ENCODE peak calls at places on chromosome 3, in seven cellular contexts. One of them, this sample, is unnamed.
A peak's percentile ranks its signal among the peaks of the same experiment; 100 is the strongest.

GRCh38 chr3:156264771-156265170 is 144.4 kb downstream of the KCNAB1 start:
- DNase-seq in esophagus squamous epithelium: no peak
- DNase-seq in tibial artery: no peak
- DNase-seq in mammary epithelial cell: no peak
- DNase-seq in SJSA1: no peak
- DNase-seq in trophoblast cell: no peak
- DNase-seq in right cardiac atrium: no peak
- DNase-seq in this sample: no peak

GRCh38 chr3:82157952-82158351 is 396.5 kb upstream of the GBE1 start:
- DNase-seq in esophagus squamous epithelium: no peak
- DNase-seq in trophoblast cell: no peak
- DNase-seq in tibial artery: no peak
- DNase-seq in mammary epithelial cell: peak; percentile 67
- DNase-seq in right cardiac atrium: no peak
- DNase-seq in SJSA1: no peak
- DNase-seq in this sample: no peak

GRCh38 chr3:114584734-114585371 is 291.0 kb downstream of the TIGIT start:
- DNase-seq in trophoblast cell: no peak
- DNase-seq in SJSA1: no peak
- DNase-seq in right cardiac atrium: no peak
- DNase-seq in esophagus squamous epithelium: no peak
- DNase-seq in tibial artery: no peak
- DNase-seq in mammary epithelial cell: peak; percentile 28
- DNase-seq in this sample: no peak

GRCh38 chr3:63921741-63922482 is 9.7 kb upstream of the SCAANT1 start:
- DNase-seq in tibial artery: no peak
- DNase-seq in SJSA1: no peak
- DNase-seq in right cardiac atrium: no peak
- DNase-seq in esophagus squamous epithelium: no peak
- DNase-seq in mammary epithelial cell: no peak
- DNase-seq in trophoblast cell: no peak
- DNase-seq in this sample: no peak

GRCh38 chr3:188435266-188435665 is 281.3 kb downstream of the LPP start:
- DNase-seq in SJSA1: no peak
- DNase-seq in tibial artery: no peak
- DNase-seq in mammary epithelial cell: no peak
- DNase-seq in right cardiac atrium: no peak
- DNase-seq in trophoblast cell: no peak
- DNase-seq in esophagus squamous epithelium: no peak
- DNase-seq in this sample: no peak

GRCh38 chr3:10669490-10670048 is 146.5 kb upstream of the SLC6A11 start:
- DNase-seq in SJSA1: no peak
- DNase-seq in tibial artery: no peak
- DNase-seq in mammary epithelial cell: no peak
- DNase-seq in right cardiac atrium: no peak
- DNase-seq in trophoblast cell: no peak
- DNase-seq in esophagus squamous epithelium: no peak
- DNase-seq in this sample: no peak

GRCh38 chr3:110576962-110577361 is 494.7 kb upstream of the NECTIN3 start:
- DNase-seq in trophoblast cell: no peak
- DNase-seq in SJSA1: peak; percentile 92
- DNase-seq in mammary epithelial cell: peak; percentile 77
- DNase-seq in tibial artery: no peak
- DNase-seq in right cardiac atrium: no peak
- DNase-seq in esophagus squamous epithelium: no peak
- DNase-seq in this sample: peak; percentile 63

GRCh38 chr3:16600771-16601538 is 4.3 kb downstream of the DAZL start:
- DNase-seq in esophagus squamous epithelium: no peak
- DNase-seq in right cardiac atrium: peak; percentile 86
- DNase-seq in trophoblast cell: peak; percentile 74
- DNase-seq in tibial artery: peak; percentile 83
- DNase-seq in mammary epithelial cell: peak; percentile 37
- DNase-seq in SJSA1: peak; percentile 68
- DNase-seq in this sample: peak; percentile 60

GRCh38 chr3:61381745-61382392 is 130.6 kb upstream of the FHIT start:
- DNase-seq in right cardiac atrium: no peak
- DNase-seq in tibial artery: no peak
- DNase-seq in mammary epithelial cell: peak; percentile 27
- DNase-seq in SJSA1: no peak
- DNase-seq in trophoblast cell: no peak
- DNase-seq in esophagus squamous epithelium: no peak
- DNase-seq in this sample: peak; percentile 39

GRCh38 chr3:172840913-172841312 is 90.4 kb downstream of the ECT2 start:
- DNase-seq in trophoblast cell: no peak
- DNase-seq in mammary epithelial cell: no peak
- DNase-seq in tibial artery: no peak
- DNase-seq in esophagus squamous epithelium: no peak
- DNase-seq in right cardiac atrium: no peak
- DNase-seq in SJSA1: no peak
- DNase-seq in this sample: no peak

GRCh38 chr3:66390013-66390412 is 110.8 kb downstream of the LRIG1 start:
- DNase-seq in esophagus squamous epithelium: no peak
- DNase-seq in trophoblast cell: no peak
- DNase-seq in SJSA1: no peak
- DNase-seq in right cardiac atrium: no peak
- DNase-seq in tibial artery: no peak
- DNase-seq in mammary epithelial cell: no peak
- DNase-seq in this sample: no peak

GRCh38 chr3:160400048-160400630 is 689 bp downstream of the SMC4 start:
- DNase-seq in right cardiac atrium: peak; percentile 76
- DNase-seq in esophagus squamous epithelium: no peak
- DNase-seq in trophoblast cell: peak; percentile 49
- DNase-seq in SJSA1: peak; percentile 50
- DNase-seq in tibial artery: peak; percentile 73
- DNase-seq in mammary epithelial cell: peak; percentile 36
- DNase-seq in this sample: peak; percentile 44

GRCh38 chr3:11288021-11288491 is 15.9 kb downstream of the ATG7 start:
- DNase-seq in trophoblast cell: no peak
- DNase-seq in tibial artery: no peak
- DNase-seq in right cardiac atrium: no peak
- DNase-seq in SJSA1: no peak
- DNase-seq in esophagus squamous epithelium: no peak
- DNase-seq in mammary epithelial cell: peak; percentile 22
- DNase-seq in this sample: peak; percentile 66

GRCh38 chr3:6526321-6526720 is 334.6 kb upstream of the GRM7 start:
- DNase-seq in tibial artery: no peak
- DNase-seq in trophoblast cell: peak; percentile 8
- DNase-seq in mammary epithelial cell: no peak
- DNase-seq in SJSA1: no peak
- DNase-seq in esophagus squamous epithelium: no peak
- DNase-seq in right cardiac atrium: no peak
- DNase-seq in this sample: peak; percentile 43

GRCh38 chr3:64691051-64691450 is 3.3 kb upstream of the ADAMTS9 start:
- DNase-seq in SJSA1: no peak
- DNase-seq in trophoblast cell: peak; percentile 27
- DNase-seq in tibial artery: no peak
- DNase-seq in esophagus squamous epithelium: no peak
- DNase-seq in mammary epithelial cell: peak; percentile 22
- DNase-seq in right cardiac atrium: no peak
- DNase-seq in this sample: peak; percentile 60

GRCh38 chr3:184456476-184456875 is 76.6 kb downstream of the CHRD start:
- DNase-seq in tibial artery: peak; percentile 29
- DNase-seq in SJSA1: no peak
- DNase-seq in right cardiac atrium: no peak
- DNase-seq in esophagus squamous epithelium: no peak
- DNase-seq in mammary epithelial cell: no peak
- DNase-seq in trophoblast cell: no peak
- DNase-seq in this sample: no peak

GRCh38 chr3:87228316-87228715 is 1.2 kb downstream of the CHMP2B start:
- DNase-seq in trophoblast cell: no peak
- DNase-seq in esophagus squamous epithelium: no peak
- DNase-seq in right cardiac atrium: no peak
- DNase-seq in tibial artery: no peak
- DNase-seq in mammary epithelial cell: peak; percentile 40
- DNase-seq in SJSA1: no peak
- DNase-seq in this sample: no peak

GRCh38 chr3:46239952-46240351 is 2.3 kb upstream of the CCR3 start:
- DNase-seq in trophoblast cell: no peak
- DNase-seq in SJSA1: no peak
- DNase-seq in tibial artery: no peak
- DNase-seq in right cardiac atrium: no peak
- DNase-seq in mammary epithelial cell: no peak
- DNase-seq in esophagus squamous epithelium: no peak
- DNase-seq in this sample: no peak

GRCh38 chr3:134922866-134923265 is 127.8 kb downstream of the EPHB1 start:
- DNase-seq in tibial artery: no peak
- DNase-seq in mammary epithelial cell: no peak
- DNase-seq in SJSA1: no peak
- DNase-seq in right cardiac atrium: no peak
- DNase-seq in esophagus squamous epithelium: no peak
- DNase-seq in trophoblast cell: no peak
- DNase-seq in this sample: no peak

GRCh38 chr3:22685598-22685997 is 517.5 kb upstream of the UBE2E2 start:
- DNase-seq in SJSA1: no peak
- DNase-seq in tibial artery: no peak
- DNase-seq in trophoblast cell: no peak
- DNase-seq in mammary epithelial cell: peak; percentile 34
- DNase-seq in right cardiac atrium: no peak
- DNase-seq in esophagus squamous epithelium: no peak
- DNase-seq in this sample: no peak

GRCh38 chr3:184343200-184343876 is 5.9 kb downstream of the FAM131A start:
- DNase-seq in right cardiac atrium: peak; percentile 45
- DNase-seq in mammary epithelial cell: no peak
- DNase-seq in esophagus squamous epithelium: no peak
- DNase-seq in SJSA1: no peak
- DNase-seq in tibial artery: no peak
- DNase-seq in trophoblast cell: no peak
- DNase-seq in this sample: no peak

GRCh38 chr3:9062570-9062969 is 99.3 kb upstream of the RAD18 start:
- DNase-seq in right cardiac atrium: no peak
- DNase-seq in tibial artery: no peak
- DNase-seq in trophoblast cell: no peak
- DNase-seq in SJSA1: no peak
- DNase-seq in mammary epithelial cell: no peak
- DNase-seq in esophagus squamous epithelium: no peak
- DNase-seq in this sample: no peak

GRCh38 chr3:125440559-125440955 is 65.4 kb upstream of the ZNF148 start:
- DNase-seq in right cardiac atrium: no peak
- DNase-seq in esophagus squamous epithelium: no peak
- DNase-seq in tibial artery: no peak
- DNase-seq in mammary epithelial cell: peak; percentile 24
- DNase-seq in SJSA1: no peak
- DNase-seq in trophoblast cell: no peak
- DNase-seq in this sample: peak; percentile 23

GRCh38 chr3:151460774-151461450 is at the start of gene IGSF10:
- DNase-seq in trophoblast cell: no peak
- DNase-seq in tibial artery: peak; percentile 67
- DNase-seq in SJSA1: no peak
- DNase-seq in right cardiac atrium: peak; percentile 81
- DNase-seq in esophagus squamous epithelium: no peak
- DNase-seq in mammary epithelial cell: no peak
- DNase-seq in this sample: no peak

GRCh38 chr3:194333212-194333980 is 17.7 kb downstream of the CPN2 start:
- DNase-seq in SJSA1: peak; percentile 81
- DNase-seq in tibial artery: peak; percentile 89
- DNase-seq in esophagus squamous epithelium: no peak
- DNase-seq in right cardiac atrium: peak; percentile 95
- DNase-seq in mammary epithelial cell: peak; percentile 76
- DNase-seq in trophoblast cell: peak; percentile 95
- DNase-seq in this sample: peak; percentile 78

GRCh38 chr3:119731545-119732343 is 28.9 kb downstream of the CFAP91 start:
- DNase-seq in tibial artery: no peak
- DNase-seq in SJSA1: peak; percentile 52
- DNase-seq in mammary epithelial cell: peak; percentile 25
- DNase-seq in trophoblast cell: no peak
- DNase-seq in esophagus squamous epithelium: no peak
- DNase-seq in right cardiac atrium: no peak
- DNase-seq in this sample: no peak

GRCh38 chr3:177960014-177960413 is 576.2 kb upstream of the KCNMB2 start:
- DNase-seq in tibial artery: no peak
- DNase-seq in right cardiac atrium: no peak
- DNase-seq in esophagus squamous epithelium: no peak
- DNase-seq in trophoblast cell: no peak
- DNase-seq in mammary epithelial cell: no peak
- DNase-seq in SJSA1: no peak
- DNase-seq in this sample: no peak

GRCh38 chr3:170128259-170128976 is 53.1 kb downstream of the PHC3 start:
- DNase-seq in mammary epithelial cell: no peak
- DNase-seq in SJSA1: no peak
- DNase-seq in tibial artery: no peak
- DNase-seq in right cardiac atrium: no peak
- DNase-seq in esophagus squamous epithelium: no peak
- DNase-seq in trophoblast cell: no peak
- DNase-seq in this sample: no peak
- H3K4me1 ChIP-seq in mammary epithelial cell: no peaks in the 10 kb centered on the region
- H3K4me1 ChIP-seq in SJSA1: no peaks in the 10 kb centered on the region
- H3K4me1 ChIP-seq in tibial artery: peaks cover 3% of the 10 kb centered on the region
- H3K4me1 ChIP-seq in right cardiac atrium: peaks cover 1% of the 10 kb centered on the region
- H3K4me1 ChIP-seq in esophagus squamous epithelium: no peaks in the 10 kb centered on the region
- H3K4me1 ChIP-seq in trophoblast cell: no peaks in the 10 kb centered on the region
- H3K4me1 ChIP-seq in this sample: no peaks in the 10 kb centered on the region

GRCh38 chr3:179452872-179453271 is 1.6 kb upstream of the GNB4 start:
- DNase-seq in SJSA1: no peak
- DNase-seq in trophoblast cell: no peak
- DNase-seq in tibial artery: no peak
- DNase-seq in right cardiac atrium: no peak
- DNase-seq in mammary epithelial cell: no peak
- DNase-seq in esophagus squamous epithelium: no peak
- DNase-seq in this sample: no peak
- H3K27ac ChIP-seq in SJSA1: peak overlapping the region; percentile 95
- H3K27ac ChIP-seq in trophoblast cell: no peak overlapping the region
- H3K27ac ChIP-seq in tibial artery: peak overlapping the region; percentile 93
- H3K27ac ChIP-seq in right cardiac atrium: no peak overlapping the region
- H3K27ac ChIP-seq in mammary epithelial cell: no peak overlapping the region
- H3K27ac ChIP-seq in esophagus squamous epithelium: no peak overlapping the region
- H3K27ac ChIP-seq in this sample: no peak overlapping the region

DNA sequence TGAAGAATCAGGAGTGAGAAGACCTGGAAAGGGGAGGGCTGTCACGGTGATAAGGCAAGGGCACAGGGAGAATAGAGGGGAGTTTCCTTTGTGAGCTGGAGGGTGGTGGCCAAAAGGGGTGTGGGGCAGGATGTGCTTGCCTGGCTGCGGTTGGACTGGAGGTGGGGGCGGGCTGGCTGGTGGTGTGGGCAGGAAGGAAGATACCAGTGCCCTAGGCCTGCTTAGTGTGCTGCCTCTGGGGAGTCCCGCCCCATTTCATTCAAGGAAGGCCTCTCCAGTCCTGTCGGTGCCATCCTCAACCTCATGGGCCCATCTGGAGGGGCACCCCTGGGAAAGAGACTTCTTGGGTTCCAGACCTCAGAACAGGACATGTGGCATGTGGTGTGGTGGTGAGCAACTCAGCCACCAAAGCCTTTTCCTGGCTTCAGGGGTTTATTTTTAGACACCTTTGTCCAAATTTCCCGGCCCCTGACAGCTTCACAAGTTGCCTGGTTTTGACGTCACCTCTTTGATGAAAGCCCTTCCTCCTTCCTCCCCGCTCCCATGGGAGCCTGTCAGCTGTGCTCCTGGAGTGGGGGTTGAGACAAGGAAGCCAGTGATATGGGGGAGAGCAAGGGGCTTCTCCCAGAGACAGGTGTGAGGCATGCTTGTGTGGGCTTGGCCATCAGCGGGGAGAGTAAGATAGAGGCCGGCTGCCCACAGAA is 15.6 kb downstream of the TEX264 start:
- DNase-seq in esophagus squamous epithelium: no peak
- DNase-seq in right cardiac atrium: peak; percentile 85
- DNase-seq in SJSA1: no peak
- DNase-seq in mammary epithelial cell: peak; percentile 80
- DNase-seq in trophoblast cell: no peak
- DNase-seq in tibial artery: no peak
- DNase-seq in this sample: no peak
- H3K4me1 ChIP-seq in esophagus squamous epithelium: peaks cover 19% of the 10 kb centered on the region
- H3K4me1 ChIP-seq in right cardiac atrium: peaks cover 35% of the 10 kb centered on the region
- H3K4me1 ChIP-seq in SJSA1: no peaks in the 10 kb centered on the region
- H3K4me1 ChIP-seq in mammary epithelial cell: peaks cover 32% of the 10 kb centered on the region
- H3K4me1 ChIP-seq in trophoblast cell: peaks cover 6% of the 10 kb centered on the region
- H3K4me1 ChIP-seq in tibial artery: peaks cover 19% of the 10 kb centered on the region
- H3K4me1 ChIP-seq in this sample: no peaks in the 10 kb centered on the region

GRCh38 chr3:99108508-99108907 is 207.0 kb upstream of the DCBLD2 start:
- DNase-seq in esophagus squamous epithelium: no peak
- DNase-seq in trophoblast cell: peak; percentile 23
- DNase-seq in mammary epithelial cell: peak; percentile 99
- DNase-seq in SJSA1: no peak
- DNase-seq in tibial artery: no peak
- DNase-seq in right cardiac atrium: no peak
- DNase-seq in this sample: no peak
- H3K27ac ChIP-seq in esophagus squamous epithelium: no peak overlapping the region
- H3K27ac ChIP-seq in trophoblast cell: no peak overlapping the region
- H3K27ac ChIP-seq in mammary epithelial cell: peak overlapping the region; percentile 76
- H3K27ac ChIP-seq in SJSA1: no peak overlapping the region
- H3K27ac ChIP-seq in tibial artery: no peak overlapping the region
- H3K27ac ChIP-seq in right cardiac atrium: no peak overlapping the region
- H3K27ac ChIP-seq in this sample: no peak overlapping the region

This sample was measured in PC-9.